ENCODE peak calls at places on chromosomes 13 and 19, in ten cellular contexts. J is NCI-H510A treated with DMSO at 0.1 percent for 48 hours; Q is activated effector memory CD4-positive, alpha-beta T cell treated with Interleukin-2 at 50 U/mL for 16 hours; I is psoas muscle; L is cardiac muscle cell; C is heart right ventricle; Z is HEK293T; V is uterus; R is endodermal cell; E is fibroblast of the aortic adventitia. H is an unnamed sample.

GRCh38 chr19:16363133-16363851 is 38.7 kb downstream of the KLF2 start:
- DNase-seq in Q (no peak), I (no peak), C (no peak), V (no peak), L (no peak), J (peak; percentile 62), R (no peak), E (no peak), Z (no peak), H (no peak)

GRCh38 chr19:11931051-11931450 is 6.1 kb downstream of the ZNF700 start:
- DNase-seq in C (no peak), J (no peak), R (no peak), Z (no peak), E (no peak), V (no peak), I (no peak), L (no peak), Q (no peak), H (peak; percentile 18)

GRCh38 chr13:51518847-51519246 is 65.4 kb upstream of the WDFY2 start:
- DNase-seq in V (no peak), C (no peak), I (no peak), E (no peak), Z (no peak), Q (no peak), J (no peak), L (no peak), R (no peak), H (no peak)

GRCh38 chr19:2536461-2536860 is 60.5 kb downstream of the GADD45B start:
- DNase-seq in J (no peak), Z (no peak), Q (no peak), V (no peak), R (no peak), C (no peak), L (peak; percentile 33), E (peak; percentile 31), I (peak; percentile 11), H (no peak)

GRCh38 chr13:43240278-43240677 is 216.9 kb downstream of the DNAJC15 start:
- DNase-seq in R (no peak), E (no peak), V (no peak), L (no peak), Z (no peak), Q (no peak), C (no peak), J (no peak), I (no peak), H (no peak)

GRCh38 chr13:32212420-32212819 is 102.7 kb downstream of the ZAR1L start:
- DNase-seq in R (no peak), V (no peak), I (no peak), Q (no peak), L (peak; percentile 78), Z (no peak), E (peak; percentile 91), C (no peak), J (no peak), H (no peak)

GRCh38 chr13:30529085-30529815 is 63.5 kb upstream of the HMGB1 start:
- DNase-seq in Z (no peak), C (no peak), V (no peak), I (no peak), E (peak; percentile 33), L (no peak), J (no peak), Q (no peak), R (no peak), H (no peak)

GRCh38 chr13:73599232-73600128 is 534.7 kb downstream of the KLF12 start:
- DNase-seq in Z (no peak), I (no peak), V (no peak), R (no peak), J (no peak), L (peak; percentile 12), C (no peak), E (no peak), Q (no peak), H (no peak)

GRCh38 chr13:37960427-37960826 is 90.9 kb upstream of the TRPC4 start:
- DNase-seq in L (peak; percentile 5), E (no peak), V (no peak), Z (peak; percentile 9), I (no peak), R (no peak), C (no peak), J (no peak), Q (no peak), H (peak; percentile 26)

H was measured in D341Med.